ENCODE peak calls at places on chromosomes 7 and 10, in six cellular contexts. One of them, this sample, is unnamed.

GRCh38 chr7:102459221-102459844 is 5.3 kb downstream of the ALKBH4 start:
- DNase-seq in NB4: no peak
- DNase-seq in GM12878: no peak
- DNase-seq in HepG2: no peak
- DNase-seq in A549: no peak
- DNase-seq in K562: no peak
- DNase-seq in this sample: no peak

GRCh38 chr7:131327626-131328386 is at the start of gene MKLN1:
- DNase-seq in NB4: peak
- DNase-seq in A549: peak
- DNase-seq in GM12878: peak
- DNase-seq in HepG2: peak
- DNase-seq in K562: peak
- DNase-seq in this sample: peak

GRCh38 chr10:117678106-117678505 is 135.6 kb downstream of the EMX2 start:
- DNase-seq in HepG2: no peak
- DNase-seq in NB4: no peak
- DNase-seq in GM12878: no peak
- DNase-seq in K562: no peak
- DNase-seq in A549: no peak
- DNase-seq in this sample: no peak

GRCh38 chr10:79437111-79437814 is 8.2 kb downstream of the ZCCHC24 start:
- DNase-seq in K562: no peak
- DNase-seq in A549: no peak
- DNase-seq in HepG2: no peak
- DNase-seq in GM12878: no peak
- DNase-seq in NB4: no peak
- DNase-seq in this sample: no peak

GRCh38 chr7:29482056-29482455 is 81.6 kb upstream of the PRR15 start:
- DNase-seq in A549: no peak
- DNase-seq in K562: no peak
- DNase-seq in GM12878: no peak
- DNase-seq in NB4: no peak
- DNase-seq in HepG2: no peak
- DNase-seq in this sample: no peak

GRCh38 chr10:36183726-36184125 is 541.6 kb upstream of the FZD8 start:
- DNase-seq in A549: no peak
- DNase-seq in GM12878: no peak
- DNase-seq in NB4: no peak
- DNase-seq in HepG2: no peak
- DNase-seq in K562: no peak
- DNase-seq in this sample: no peak

GRCh38 chr7:1124816-1125602 is 35.0 kb downstream of the ZFAND2A start:
- DNase-seq in HepG2: no peak
- DNase-seq in A549: no peak
- DNase-seq in K562: no peak
- DNase-seq in NB4: no peak
- DNase-seq in GM12878: no peak
- DNase-seq in this sample: no peak

GRCh38 chr7:84194484-84195260 is at the start of gene SEMA3A:
- DNase-seq in NB4: peak
- DNase-seq in K562: no peak
- DNase-seq in HepG2: peak
- DNase-seq in GM12878: no peak
- DNase-seq in A549: peak
- DNase-seq in this sample: peak

GRCh38 chr7:102306916-102307677 is 20.4 kb downstream of the SH2B2 start:
- DNase-seq in A549: no peak
- DNase-seq in NB4: peak
- DNase-seq in HepG2: peak
- DNase-seq in GM12878: peak
- DNase-seq in K562: no peak
- DNase-seq in this sample: no peak

GRCh38 chr10:86535057-86535882 is 13.7 kb upstream of the WAPL start:
- DNase-seq in K562: peak
- DNase-seq in GM12878: no peak
- DNase-seq in HepG2: peak
- DNase-seq in NB4: no peak
- DNase-seq in A549: peak
- DNase-seq in this sample: peak

GRCh38 chr7:142323706-142324105 is 65.8 kb upstream of the PRSS58 start:
- DNase-seq in A549: peak
- DNase-seq in K562: peak
- DNase-seq in HepG2: peak
- DNase-seq in NB4: peak
- DNase-seq in GM12878: no peak
- DNase-seq in this sample: no peak

GRCh38 chr10:132319853-132320669 is 11.9 kb upstream of the LRRC27 start:
- DNase-seq in NB4: peak
- DNase-seq in K562: peak
- DNase-seq in A549: peak
- DNase-seq in GM12878: peak
- DNase-seq in HepG2: peak
- DNase-seq in this sample: no peak

GRCh38 chr10:88835910-88836221 is 15.8 kb downstream of the ANKRD22 start:
- DNase-seq in A549: no peak
- DNase-seq in HepG2: no peak
- DNase-seq in K562: no peak
- DNase-seq in GM12878: no peak
- DNase-seq in NB4: no peak
- DNase-seq in this sample: no peak

GRCh38 chr7:155603190-155603857 is 41.1 kb upstream of the RBM33 start:
- DNase-seq in NB4: no peak
- DNase-seq in K562: no peak
- DNase-seq in GM12878: no peak
- DNase-seq in A549: no peak
- DNase-seq in HepG2: no peak
- DNase-seq in this sample: no peak

GRCh38 chr7:155198901-155199845 is 98.5 kb upstream of the INSIG1 start:
- DNase-seq in NB4: no peak
- DNase-seq in K562: no peak
- DNase-seq in GM12878: no peak
- DNase-seq in A549: peak
- DNase-seq in HepG2: no peak
- DNase-seq in this sample: no peak

GRCh38 chr7:135802697-135803096 is 54.1 kb upstream of the FAM180A start:
- DNase-seq in HepG2: no peak
- DNase-seq in GM12878: no peak
- DNase-seq in NB4: no peak
- DNase-seq in A549: no peak
- DNase-seq in K562: no peak
- DNase-seq in this sample: no peak

GRCh38 chr10:89047397-89047796 is 56.8 kb downstream of the FAS start:
- DNase-seq in K562: no peak
- DNase-seq in NB4: no peak
- DNase-seq in A549: no peak
- DNase-seq in GM12878: no peak
- DNase-seq in HepG2: no peak
- DNase-seq in this sample: no peak

GRCh38 chr10:114550756-114551290 is 107.3 kb downstream of the ABLIM1 start:
- DNase-seq in HepG2: peak
- DNase-seq in GM12878: no peak
- DNase-seq in K562: no peak
- DNase-seq in NB4: peak
- DNase-seq in A549: peak
- DNase-seq in this sample: no peak

GRCh38 chr10:21899736-21900135 is 103.8 kb downstream of the DNAJC1 start:
- DNase-seq in NB4: no peak
- DNase-seq in GM12878: no peak
- DNase-seq in HepG2: no peak
- DNase-seq in K562: peak
- DNase-seq in A549: no peak
- DNase-seq in this sample: no peak

GRCh38 chr10:15879058-15879457 is 18.8 kb upstream of the MINDY3 start:
- DNase-seq in GM12878: no peak
- DNase-seq in K562: peak
- DNase-seq in A549: peak
- DNase-seq in HepG2: peak
- DNase-seq in NB4: peak
- DNase-seq in this sample: peak

DNA sequence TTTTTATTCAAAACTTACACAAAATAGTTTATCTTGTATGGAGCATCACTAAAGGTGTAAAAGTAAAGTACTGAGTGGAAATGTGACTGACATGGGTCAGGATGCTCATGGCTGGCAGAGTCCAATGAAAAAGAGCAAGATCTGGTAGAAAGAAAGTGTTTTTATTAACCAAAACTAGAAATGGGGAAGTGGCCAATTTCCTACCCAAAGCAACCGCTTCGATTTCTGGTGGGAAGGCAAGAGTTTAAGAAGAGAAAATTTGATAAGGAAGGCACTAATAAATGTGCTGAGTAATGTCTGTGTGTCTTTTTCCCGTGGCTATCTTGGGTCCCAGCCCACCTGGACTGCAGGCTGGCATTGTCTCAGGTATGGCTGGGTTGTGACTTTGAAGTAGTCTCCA is 277.7 kb downstream of the ANKRD7 start:
- DNase-seq in K562: no peak
- DNase-seq in GM12878: no peak
- DNase-seq in NB4: peak
- DNase-seq in HepG2: no peak
- DNase-seq in A549: no peak
- DNase-seq in this sample: no peak
- TF ChIP-seq MYC in K562: no peak
- TF ChIP-seq MYC in GM12878: no peak
- TF ChIP-seq MYC in NB4: no peak
- TF ChIP-seq MYC in HepG2: no peak
- TF ChIP-seq MYC in A549: no peak
- TF ChIP-seq MYC in this sample: no peak

GRCh38 chr10:17523246-17523753 is 68.9 kb upstream of the ST8SIA6 start:
- DNase-seq in NB4: no peak
- DNase-seq in K562: no peak
- DNase-seq in GM12878: no peak
- DNase-seq in A549: no peak
- DNase-seq in HepG2: no peak
- DNase-seq in this sample: no peak

GRCh38 chr10:17523917-17524316 is 69.5 kb upstream of the ST8SIA6 start:
- DNase-seq in HepG2: peak
- DNase-seq in K562: no peak
- DNase-seq in GM12878: no peak
- DNase-seq in A549: no peak
- DNase-seq in NB4: no peak
- DNase-seq in this sample: no peak

GRCh38 chr10:17528296-17528862 is 74.0 kb upstream of the ST8SIA6 start:
- DNase-seq in GM12878: no peak
- DNase-seq in HepG2: no peak
- DNase-seq in K562: no peak
- DNase-seq in A549: no peak
- DNase-seq in NB4: no peak
- DNase-seq in this sample: peak

DNA sequence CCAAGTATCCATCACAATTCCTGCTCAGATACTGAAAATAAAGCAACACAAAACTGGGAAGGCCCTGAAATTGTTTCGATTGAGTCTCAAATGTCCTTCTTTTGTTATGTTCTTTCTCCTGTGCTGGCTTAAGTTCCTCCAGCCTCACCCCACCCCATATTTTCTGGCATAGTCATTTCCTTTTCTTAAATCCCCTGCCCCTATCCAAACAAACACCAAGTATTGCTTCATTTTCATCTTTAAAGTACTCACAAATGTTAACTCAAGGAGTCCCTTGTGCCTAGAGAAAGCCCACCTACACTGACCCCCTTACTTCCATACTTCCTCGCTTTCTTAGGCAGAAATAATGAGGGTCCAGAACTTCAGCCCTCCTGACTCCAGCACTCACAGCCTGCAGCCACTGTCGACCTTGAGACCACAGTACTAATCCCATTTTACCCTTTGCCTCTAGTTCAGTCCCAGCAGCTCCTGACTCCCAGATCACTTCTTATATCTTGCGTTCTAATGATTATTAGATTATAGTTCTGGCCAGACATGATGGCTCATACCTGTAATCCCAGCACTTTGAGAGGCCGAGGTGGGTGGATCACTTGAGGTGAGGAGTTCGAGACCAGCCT is 73.2 kb upstream of the ST8SIA6 start:
- DNase-seq in NB4: no peak
- DNase-seq in A549: peak
- DNase-seq in K562: no peak
- DNase-seq in HepG2: no peak
- DNase-seq in GM12878: no peak
- DNase-seq in this sample: peak
- TF ChIP-seq MYC in NB4: no peak
- TF ChIP-seq MYC in A549: no peak
- TF ChIP-seq MYC in K562: no peak
- TF ChIP-seq MYC in HepG2: no peak
- TF ChIP-seq MYC in GM12878: no peak
- TF ChIP-seq MYC in this sample: no peak

DNA sequence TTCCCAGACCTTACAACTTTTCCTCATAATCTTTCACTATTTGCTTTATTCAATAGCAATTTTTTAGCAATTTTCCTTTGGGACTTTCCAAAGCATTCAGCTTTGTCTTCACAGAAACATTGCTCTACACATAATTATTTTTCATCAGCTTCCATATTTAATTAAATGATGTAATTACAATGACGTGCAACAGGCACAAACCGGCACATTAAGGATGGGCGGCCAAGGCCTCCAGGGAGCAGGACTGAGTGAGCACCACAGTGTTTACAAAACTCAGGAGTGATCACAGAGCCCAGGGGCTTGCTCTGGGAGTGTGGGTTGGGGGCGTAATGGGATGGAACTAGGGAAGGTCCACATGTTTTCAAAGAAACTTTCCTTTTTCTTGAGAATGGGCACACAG is 69.8 kb downstream of the MAD1L1 start:
- DNase-seq in A549: no peak
- DNase-seq in NB4: no peak
- DNase-seq in K562: no peak
- DNase-seq in GM12878: no peak
- DNase-seq in HepG2: no peak
- DNase-seq in this sample: no peak
- TF ChIP-seq MYC in A549: no peak
- TF ChIP-seq MYC in NB4: no peak
- TF ChIP-seq MYC in K562: no peak
- TF ChIP-seq MYC in GM12878: no peak
- TF ChIP-seq MYC in HepG2: no peak
- TF ChIP-seq MYC in this sample: no peak

GRCh38 chr10:1559311-1559710 is 178.0 kb downstream of the ADARB2 start:
- DNase-seq in HepG2: no peak
- DNase-seq in A549: no peak
- DNase-seq in K562: no peak
- DNase-seq in GM12878: no peak
- DNase-seq in NB4: no peak
- DNase-seq in this sample: no peak

GRCh38 chr10:1561731-1562337 is 175.5 kb downstream of the ADARB2 start:
- DNase-seq in K562: no peak
- DNase-seq in HepG2: no peak
- DNase-seq in NB4: no peak
- DNase-seq in A549: no peak
- DNase-seq in GM12878: no peak
- DNase-seq in this sample: no peak

GRCh38 chr10:1563028-1563427 is 174.3 kb downstream of the ADARB2 start:
- DNase-seq in NB4: no peak
- DNase-seq in A549: no peak
- DNase-seq in GM12878: no peak
- DNase-seq in HepG2: no peak
- DNase-seq in K562: no peak
- DNase-seq in this sample: no peak

GRCh38 chr10:1559731-1560130 is 177.6 kb downstream of the ADARB2 start:
- DNase-seq in HepG2: no peak
- DNase-seq in NB4: no peak
- DNase-seq in A549: no peak
- DNase-seq in GM12878: no peak
- DNase-seq in K562: no peak
- DNase-seq in this sample: no peak

GRCh38 chr10:1560535-1561192 is 176.7 kb downstream of the ADARB2 start:
- DNase-seq in GM12878: no peak
- DNase-seq in HepG2: no peak
- DNase-seq in K562: no peak
- DNase-seq in NB4: no peak
- DNase-seq in A549: no peak
- DNase-seq in this sample: no peak
- TF ChIP-seq MYC in GM12878: no peak
- TF ChIP-seq MYC in HepG2: no peak
- TF ChIP-seq MYC in K562: no peak
- TF ChIP-seq MYC in NB4: no peak
- TF ChIP-seq MYC in A549: no peak
- TF ChIP-seq MYC in this sample: no peak